ENCODE peak calls at places on chromosomes 7 and 10, in eight cellular contexts. One of them, this sample, is unnamed.

GRCh38 chr10:8283986-8284385 is 229.5 kb downstream of the GATA3 start:
- DNase-seq in left cardiac atrium: peak
- DNase-seq in IMR-90: no peak
- DNase-seq in ACHN: no peak
- DNase-seq in stimulated activated CD4-positive, alpha-beta T cell treated with anti-CD3 and anti-CD28 coated beads, Interleukin-12 subunit alpha, Interleukin-12 subunit beta, amount 100 ng/mL, for 4 hours: no peak
- DNase-seq in GM19239: no peak
- DNase-seq in SK-N-DZ: no peak
- DNase-seq in NCI-H1930: no peak
- DNase-seq in this sample: no peak

GRCh38 chr10:29063806-29064644 is 224.8 kb upstream of the LYZL1 start:
- DNase-seq in left cardiac atrium: no peak
- DNase-seq in NCI-H1930: no peak
- DNase-seq in SK-N-DZ: no peak
- DNase-seq in GM19239: no peak
- DNase-seq in ACHN: no peak
- DNase-seq in IMR-90: peak
- DNase-seq in stimulated activated CD4-positive, alpha-beta T cell treated with anti-CD3 and anti-CD28 coated beads, Interleukin-12 subunit alpha, Interleukin-12 subunit beta, amount 100 ng/mL, for 4 hours: no peak
- DNase-seq in this sample: no peak

GRCh38 chr7:65798111-65799075 is 74.5 kb upstream of the VKORC1L1 start:
- DNase-seq in ACHN: no peak
- DNase-seq in GM19239: peak
- DNase-seq in left cardiac atrium: no peak
- DNase-seq in SK-N-DZ: no peak
- DNase-seq in NCI-H1930: no peak
- DNase-seq in stimulated activated CD4-positive, alpha-beta T cell treated with anti-CD3 and anti-CD28 coated beads, Interleukin-12 subunit alpha, Interleukin-12 subunit beta, amount 100 ng/mL, for 4 hours: no peak
- DNase-seq in IMR-90: peak
- DNase-seq in this sample: no peak

GRCh38 chr7:49483142-49483541 is 290.3 kb upstream of the VWC2 start:
- DNase-seq in ACHN: peak
- DNase-seq in IMR-90: no peak
- DNase-seq in NCI-H1930: no peak
- DNase-seq in left cardiac atrium: peak
- DNase-seq in GM19239: no peak
- DNase-seq in SK-N-DZ: no peak
- DNase-seq in stimulated activated CD4-positive, alpha-beta T cell treated with anti-CD3 and anti-CD28 coated beads, Interleukin-12 subunit alpha, Interleukin-12 subunit beta, amount 100 ng/mL, for 4 hours: no peak
- DNase-seq in this sample: no peak

GRCh38 chr7:78497730-78498129 is 699.2 kb downstream of the PHTF2 start:
- DNase-seq in ACHN: no peak
- DNase-seq in NCI-H1930: no peak
- DNase-seq in left cardiac atrium: no peak
- DNase-seq in GM19239: no peak
- DNase-seq in stimulated activated CD4-positive, alpha-beta T cell treated with anti-CD3 and anti-CD28 coated beads, Interleukin-12 subunit alpha, Interleukin-12 subunit beta, amount 100 ng/mL, for 4 hours: no peak
- DNase-seq in SK-N-DZ: no peak
- DNase-seq in IMR-90: no peak
- DNase-seq in this sample: no peak

GRCh38 chr10:125836746-125837145 is 13.4 kb downstream of the BCCIP start:
- DNase-seq in ACHN: no peak
- DNase-seq in stimulated activated CD4-positive, alpha-beta T cell treated with anti-CD3 and anti-CD28 coated beads, Interleukin-12 subunit alpha, Interleukin-12 subunit beta, amount 100 ng/mL, for 4 hours: no peak
- DNase-seq in GM19239: no peak
- DNase-seq in left cardiac atrium: no peak
- DNase-seq in SK-N-DZ: no peak
- DNase-seq in IMR-90: no peak
- DNase-seq in NCI-H1930: no peak
- DNase-seq in this sample: no peak

GRCh38 chr7:155979566-155979965 is 167.3 kb upstream of the SHH start:
- DNase-seq in GM19239: no peak
- DNase-seq in SK-N-DZ: no peak
- DNase-seq in left cardiac atrium: no peak
- DNase-seq in ACHN: no peak
- DNase-seq in NCI-H1930: no peak
- DNase-seq in stimulated activated CD4-positive, alpha-beta T cell treated with anti-CD3 and anti-CD28 coated beads, Interleukin-12 subunit alpha, Interleukin-12 subunit beta, amount 100 ng/mL, for 4 hours: no peak
- DNase-seq in IMR-90: no peak
- DNase-seq in this sample: no peak

GRCh38 chr10:131670341-131670740 is 230.5 kb upstream of the PPP2R2D start:
- DNase-seq in ACHN: no peak
- DNase-seq in IMR-90: no peak
- DNase-seq in SK-N-DZ: no peak
- DNase-seq in left cardiac atrium: no peak
- DNase-seq in NCI-H1930: no peak
- DNase-seq in stimulated activated CD4-positive, alpha-beta T cell treated with anti-CD3 and anti-CD28 coated beads, Interleukin-12 subunit alpha, Interleukin-12 subunit beta, amount 100 ng/mL, for 4 hours: no peak
- DNase-seq in GM19239: no peak
- DNase-seq in this sample: no peak

GRCh38 chr7:29146888-29147609 is 712 bp upstream of the CPVL start:
- DNase-seq in stimulated activated CD4-positive, alpha-beta T cell treated with anti-CD3 and anti-CD28 coated beads, Interleukin-12 subunit alpha, Interleukin-12 subunit beta, amount 100 ng/mL, for 4 hours: no peak
- DNase-seq in left cardiac atrium: peak
- DNase-seq in ACHN: no peak
- DNase-seq in NCI-H1930: no peak
- DNase-seq in IMR-90: no peak
- DNase-seq in SK-N-DZ: peak
- DNase-seq in GM19239: no peak
- DNase-seq in this sample: no peak